ENCODE peak calls at places on chromosome 13, in seven cellular contexts. R is right lobe of liver; V is CD8-positive, alpha-beta T cell; M is neural progenitor cell; W is heart right ventricle; J is breast epithelium; K is AG04450. Q is an unnamed sample.

GRCh38 chr13:60044321-60044720 is 119.4 kb downstream of the DIAPH3 start:
- DNase-seq in R (no peak), V (no peak), M (no peak), W (no peak), J (no peak), K (no peak), Q (no peak)

GRCh38 chr13:23671367-23671766 is 101.2 kb downstream of the TNFRSF19 start:
- DNase-seq in R (no peak), V (no peak), M (no peak), W (no peak), J (no peak), K (no peak), Q (no peak)

GRCh38 chr13:112131081-112131739 is 64.3 kb downstream of the SOX1 start:
- DNase-seq in R (no peak), V (no peak), M (no peak), W (no peak), J (no peak), K (no peak), Q (no peak)

GRCh38 chr13:26254583-26255102 is 714 bp downstream of the CDK8 start:
- DNase-seq in R (peak; percentile 80), V (peak; percentile 76), M (peak; percentile 68), W (peak; percentile 44), J (peak; percentile 20), K (no peak), Q (no peak)

GRCh38 chr13:39779337-39780270 is 124.1 kb downstream of the COG6 start:
- DNase-seq in R (no peak), V (peak; percentile 70), M (no peak), W (no peak), J (no peak), K (no peak), Q (no peak)

GRCh38 chr13:81304121-81304659 is 963.3 kb upstream of the SPRY2 start:
- DNase-seq in R (no peak), V (no peak), M (no peak), W (no peak), J (no peak), K (no peak), Q (no peak)

GRCh38 chr13:79995334-79995733 is 345.6 kb downstream of the SPRY2 start:
- DNase-seq in R (no peak), V (no peak), M (no peak), W (no peak), J (no peak), K (no peak), Q (no peak)

GRCh38 chr13:20461481-20461859 is 64.2 kb downstream of the CRYL1 start:
- DNase-seq in R (no peak), V (no peak), M (no peak), W (no peak), J (no peak), K (no peak), Q (no peak)

GRCh38 chr13:43881580-43881979 is 1.9 kb downstream of the LACC1 start:
- DNase-seq in R (no peak), V (no peak), M (no peak), W (no peak), J (no peak), K (no peak), Q (no peak)

GRCh38 chr13:111903143-111903542 is 163.8 kb upstream of the SOX1 start:
- DNase-seq in R (no peak), V (no peak), M (no peak), W (no peak), J (no peak), K (no peak), Q (no peak)

GRCh38 chr13:85896516-85897450 is 97.6 kb upstream of the SLITRK6 start:
- DNase-seq in R (no peak), V (no peak), M (peak; percentile 3), W (no peak), J (no peak), K (no peak), Q (no peak)

GRCh38 chr13:91764527-91764926 is 366.1 kb downstream of the GPC5 start:
- DNase-seq in R (no peak), V (no peak), M (no peak), W (no peak), J (no peak), K (no peak), Q (no peak)

GRCh38 chr13:77919351-77920294 is 992 bp upstream of the EDNRB start:
- DNase-seq in R (peak; percentile 55), V (no peak), M (peak; percentile 69), W (peak; percentile 51), J (no peak), K (no peak), Q (no peak)

GRCh38 chr13:77915676-77916075 is 3.0 kb downstream of the EDNRB start:
- DNase-seq in R (no peak), V (no peak), M (no peak), W (no peak), J (no peak), K (no peak), Q (no peak)

GRCh38 chr13:77916481-77916880 is 2.1 kb downstream of the EDNRB start:
- DNase-seq in R (no peak), V (no peak), M (no peak), W (no peak), J (no peak), K (no peak), Q (no peak)

GRCh38 chr13:77918391-77919261 is at the start of gene EDNRB:
- DNase-seq in R (peak; percentile 55), V (no peak), M (peak; percentile 58), W (peak; percentile 72), J (no peak), K (no peak), Q (no peak)
- TF ChIP-seq CTCF in R (no peak), V (no peak), M (peak; percentile 5), W (peak; percentile 18), J (no peak), K (peak; percentile 24), Q (peak; percentile 27)

GRCh38 chr13:101473458-101473857 is 21.0 kb downstream of the ITGBL1 start:
- DNase-seq in R (no peak), V (no peak), M (no peak), W (no peak), J (no peak), K (peak; percentile 63), Q (peak; percentile 60)

GRCh38 chr13:101475536-101475935 is 23.1 kb downstream of the ITGBL1 start:
- DNase-seq in R (no peak), V (no peak), M (no peak), W (no peak), J (no peak), K (no peak), Q (no peak)

DNA sequence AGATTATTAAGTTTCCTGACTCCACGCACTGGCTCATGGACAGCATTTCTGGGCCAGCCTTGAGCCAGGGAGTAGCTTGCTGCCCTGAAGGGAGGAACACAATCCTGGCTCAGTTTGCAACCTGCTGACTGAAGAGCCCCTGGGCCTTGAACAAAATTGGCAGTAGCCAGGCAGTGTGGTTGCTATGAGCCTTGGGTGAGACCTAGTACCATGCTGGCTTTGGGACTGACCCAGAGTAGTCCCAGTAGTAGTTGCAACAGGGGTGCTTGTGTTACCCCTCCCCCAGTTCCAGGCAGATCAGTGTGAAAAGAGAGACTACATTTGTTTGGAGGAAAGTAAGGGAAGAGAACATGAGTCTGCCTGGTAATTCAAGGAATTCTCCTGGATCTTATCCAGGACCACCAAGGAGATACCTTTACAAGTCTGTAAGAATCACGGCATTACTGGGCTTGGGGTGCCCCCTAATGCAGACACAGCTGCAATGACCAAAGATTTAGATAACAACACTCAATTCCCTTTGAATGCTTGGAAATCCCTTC is 22.0 kb downstream of the ITGBL1 start:
- DNase-seq in R (no peak), V (no peak), M (peak; percentile 80), W (no peak), J (peak; percentile 55), K (peak; percentile 90), Q (peak; percentile 61)
- TF ChIP-seq CTCF in R (peak; percentile 11), V (no peak), M (peak; percentile 79), W (no peak), J (no peak), K (peak; percentile 78), Q (peak; percentile 46)

GRCh38 chr13:98172570-98173405 is 4.3 kb downstream of the RNF113B start:
- DNase-seq in R (no peak), V (no peak), M (no peak), W (no peak), J (no peak), K (no peak), Q (no peak)

GRCh38 chr13:98171806-98172569 is 5.1 kb downstream of the RNF113B start:
- DNase-seq in R (no peak), V (no peak), M (peak; percentile 19), W (peak; percentile 44), J (no peak), K (no peak), Q (no peak)

GRCh38 chr13:98174321-98174720 is 2.7 kb downstream of the RNF113B start:
- DNase-seq in R (no peak), V (no peak), M (no peak), W (no peak), J (no peak), K (no peak), Q (no peak)

GRCh38 chr13:98174995-98175394 is 2.1 kb downstream of the RNF113B start:
- DNase-seq in R (no peak), V (no peak), M (no peak), W (no peak), J (no peak), K (no peak), Q (no peak)

DNA sequence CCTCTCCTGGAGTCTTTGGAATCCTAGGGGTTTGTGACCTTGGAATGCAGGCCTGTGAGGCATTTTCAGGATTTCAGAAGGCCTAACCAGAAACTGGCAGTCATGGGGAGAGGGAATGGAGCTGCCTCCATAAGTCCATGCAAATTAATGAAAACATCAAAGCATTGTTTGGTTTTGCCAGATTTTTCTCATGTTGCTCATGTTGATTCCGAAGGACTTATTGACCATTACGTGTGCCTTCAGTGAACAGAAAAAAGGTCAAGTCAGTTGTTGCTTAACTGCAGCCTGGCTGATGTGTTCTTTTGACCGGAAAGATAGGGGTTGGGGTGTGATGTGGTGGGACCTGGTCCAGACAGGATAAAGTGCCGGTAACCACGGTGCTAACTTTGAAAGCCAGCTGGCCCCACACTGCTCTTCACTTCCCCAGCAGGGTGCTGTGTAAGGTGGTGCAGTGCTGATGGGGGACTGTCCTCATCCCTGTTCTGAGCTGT is 3.6 kb downstream of the RNF113B start:
- DNase-seq in R (peak; percentile 75), V (no peak), M (peak; percentile 28), W (no peak), J (no peak), K (peak; percentile 95), Q (peak; percentile 93)
- TF ChIP-seq CTCF in R (no peak), V (no peak), M (no peak), W (no peak), J (no peak), K (no peak), Q (no peak)

DNA sequence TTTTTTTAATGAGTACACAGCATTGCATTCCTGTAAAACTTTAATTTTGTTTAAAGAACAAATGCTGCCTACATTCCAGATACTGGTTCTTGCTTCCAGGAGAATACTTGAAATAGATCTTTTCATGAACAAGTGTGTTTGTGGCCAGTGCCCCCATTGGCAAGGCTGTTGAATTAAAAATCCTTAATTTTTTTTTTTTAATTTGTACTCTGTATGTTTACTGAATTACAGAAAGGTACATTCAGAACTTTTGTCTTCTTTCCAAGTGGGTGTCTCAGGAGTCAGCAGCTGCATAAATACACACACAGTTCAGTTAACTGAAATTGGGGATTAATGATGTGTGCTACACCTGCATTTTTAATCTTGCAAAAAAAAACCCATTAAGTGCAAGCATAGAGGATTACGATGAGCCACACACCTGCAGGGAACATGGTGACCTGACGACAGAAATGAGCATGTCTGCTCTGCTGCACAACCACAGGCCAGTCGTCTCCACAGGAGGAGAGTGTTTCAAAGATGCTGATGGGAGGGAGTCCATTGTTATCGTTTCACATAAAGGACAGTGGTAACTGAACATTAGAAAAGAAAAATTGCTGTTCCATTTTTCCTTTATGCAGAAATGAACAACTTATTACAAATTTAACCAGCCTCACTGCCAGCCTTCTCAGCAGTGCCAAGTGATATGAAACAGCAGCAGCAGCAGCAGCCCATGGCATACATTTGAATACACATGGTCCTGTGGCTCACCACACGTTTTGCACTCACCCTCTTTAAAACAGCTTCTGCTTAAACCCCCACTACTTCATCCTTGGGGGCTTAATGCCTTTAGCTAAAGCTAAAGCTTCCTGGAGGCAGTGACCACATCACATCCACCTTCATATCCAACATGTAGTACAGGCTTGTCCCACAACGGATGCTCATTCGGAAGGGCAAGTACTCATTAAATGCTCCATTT is 72.3 kb upstream of the RFC3 start:
- DNase-seq in R (no peak), V (no peak), M (no peak), W (no peak), J (no peak), K (no peak), Q (no peak)
- TF ChIP-seq CTCF in R (no peak), V (no peak), M (no peak), W (no peak), J (no peak), K (no peak), Q (no peak)